ENCODE peak calls at places on chromosomes 12 and 14, in six cellular contexts. M, O, U, W, Y and A are unnamed samples.

GRCh38 chr12:123941485-123942276 is 30.9 kb downstream of the CCDC92 start:
- DNase-seq in W (no peak), U (no peak), O (no peak), M (no peak), Y (no peak), A (no peak)

GRCh38 chr12:121203482-121203881 is 6.4 kb upstream of the P2RX4 start:
- DNase-seq in W (no peak), O (no peak), Y (no peak), M (no peak), U (no peak), A (no peak)

GRCh38 chr14:91416744-91417133 is 881 bp downstream of the CCDC88C start:
- DNase-seq in W (no peak), Y (no peak), U (no peak), M (peak; percentile 47), O (no peak), A (no peak)

GRCh38 chr14:86404425-86404824 is 874.5 kb downstream of the FLRT2 start:
- DNase-seq in W (no peak), M (no peak), U (no peak), O (no peak), Y (no peak), A (no peak)

GRCh38 chr14:81269100-81269978 is 48.6 kb upstream of the GTF2A1 start:
- DNase-seq in U (peak; percentile 28), W (peak; percentile 56), O (peak; percentile 75), M (peak; percentile 71), Y (peak; percentile 74), A (peak; percentile 65)

GRCh38 chr14:50944647-50945413 is 547 bp upstream of the PYGL start:
- DNase-seq in M (no peak), O (peak; percentile 69), W (peak; percentile 48), Y (no peak), U (no peak), A (no peak)

GRCh38 chr12:121033625-121034349 is 5.3 kb downstream of the OASL start:
- DNase-seq in U (no peak), W (peak; percentile 39), M (no peak), O (peak; percentile 78), Y (no peak), A (no peak)

GRCh38 chr14:90970167-90970600 is 90.3 kb downstream of the RPS6KA5 start:
- DNase-seq in Y (no peak), W (peak; percentile 95), M (no peak), U (no peak), O (no peak), A (no peak)

GRCh38 chr14:87615822-87616679 is 376.9 kb downstream of the GALC start:
- DNase-seq in O (peak; percentile 52), W (peak; percentile 0), M (peak; percentile 83), U (peak; percentile 70), Y (peak; percentile 38), A (peak; percentile 80)

GRCh38 chr12:65916991-65917676 is 92.9 kb downstream of the HMGA2 start:
- DNase-seq in O (no peak), U (no peak), M (no peak), W (no peak), Y (no peak), A (no peak)

GRCh38 chr14:33679461-33680225 is 271.2 kb downstream of the EGLN3 start:
- DNase-seq in O (peak; percentile 83), U (no peak), M (no peak), Y (no peak), W (no peak), A (no peak)

GRCh38 chr12:12964255-12964654 is 12.3 kb upstream of the GPRC5D start:
- DNase-seq in W (no peak), O (no peak), U (no peak), M (no peak), Y (no peak), A (no peak)

GRCh38 chr14:72610831-72611200 is 283.1 kb downstream of the DPF3 start:
- DNase-seq in U (no peak), O (peak; percentile 41), Y (no peak), M (no peak), W (no peak), A (no peak)

GRCh38 chr14:38210587-38211257 is 3.0 kb downstream of the SSTR1 start:
- DNase-seq in M (no peak), U (no peak), W (no peak), Y (no peak), O (peak; percentile 87), A (peak; percentile 69)

GRCh38 chr12:111523587-111523986 is 75.5 kb downstream of the ATXN2 start:
- DNase-seq in O (no peak), Y (no peak), W (no peak), M (no peak), U (no peak), A (no peak)

GRCh38 chr14:72332054-72332453 is 399.8 kb downstream of the RGS6 start:
- DNase-seq in O (no peak), W (no peak), U (no peak), Y (no peak), M (no peak), A (no peak)

GRCh38 chr12:51152953-51153352 is 20.0 kb downstream of the TFCP2 start:
- DNase-seq in Y (no peak), W (no peak), M (no peak), U (no peak), O (no peak), A (no peak)

GRCh38 chr12:73902270-73902669 is 635.4 kb upstream of the ATXN7L3B start:
- DNase-seq in W (no peak), U (no peak), O (no peak), M (no peak), Y (no peak), A (no peak)

GRCh38 chr12:121776190-121777098 is 17.0 kb downstream of the RHOF start:
- DNase-seq in O (peak; percentile 73), Y (peak; percentile 90), M (peak; percentile 85), U (peak; percentile 65), W (no peak), A (peak; percentile 89)

GRCh38 chr12:113194971-113195391 is 9.5 kb downstream of the RITA1 start:
- DNase-seq in M (no peak), O (peak; percentile 75), U (no peak), Y (peak; percentile 46), W (no peak), A (peak; percentile 39)

GRCh38 chr12:15163001-15163400 is 58.2 kb downstream of the RERG start:
- DNase-seq in Y (no peak), O (no peak), M (no peak), U (no peak), W (no peak), A (no peak)

GRCh38 chr14:38724621-38725020 is 378.4 kb downstream of the SEC23A start:
- DNase-seq in O (no peak), M (no peak), W (no peak), U (no peak), Y (no peak), A (no peak)

GRCh38 chr12:14723763-14724162 is 27.4 kb upstream of the GUCY2C start:
- DNase-seq in O (peak; percentile 74), Y (peak; percentile 47), W (peak; percentile 28), M (peak; percentile 73), U (peak; percentile 36), A (peak; percentile 51)

GRCh38 chr12:67918441-67918840 is 70.8 kb upstream of the IFNG-AS1 start:
- DNase-seq in W (no peak), U (no peak), O (no peak), M (no peak), Y (no peak), A (no peak)

GRCh38 chr12:121061831-121062230 is 22.8 kb upstream of the OASL start:
- DNase-seq in O (peak; percentile 32), M (no peak), Y (peak; percentile 51), W (peak; percentile 10), U (no peak), A (peak; percentile 30)

GRCh38 chr12:69024413-69024812 is 91.4 kb upstream of the CPM start:
- DNase-seq in M (no peak), U (no peak), W (peak; percentile 64), Y (no peak), O (peak; percentile 96), A (no peak)

GRCh38 chr12:19222566-19222965 is 93.0 kb downstream of the PLEKHA5 start:
- DNase-seq in O (peak; percentile 39), M (no peak), Y (no peak), W (no peak), U (no peak), A (no peak)

GRCh38 chr14:79408696-79409095 is 802.6 kb downstream of the DIO2 start:
- DNase-seq in M (no peak), U (no peak), W (no peak), O (no peak), Y (no peak), A (peak; percentile 57)

DNA sequence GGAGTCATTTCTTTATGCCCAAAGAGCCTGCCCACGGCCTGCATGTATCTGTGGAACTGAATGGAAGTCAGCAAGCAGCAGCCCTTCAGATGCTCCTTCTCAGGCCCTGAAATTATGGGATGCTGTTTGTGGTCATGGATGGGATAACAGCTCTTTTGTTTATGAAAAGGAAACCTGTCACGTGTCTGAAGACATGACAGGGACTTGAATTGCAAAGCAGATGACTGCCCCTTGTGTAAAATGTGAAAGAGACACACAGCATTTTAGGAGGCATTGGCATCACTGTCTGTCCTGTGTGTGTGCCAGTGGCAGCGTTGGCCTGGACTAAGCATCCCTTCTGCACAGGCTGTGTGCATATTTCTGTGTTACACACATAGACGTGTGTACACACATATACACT is 192.1 kb downstream of the VRK1 start:
- DNase-seq in U (no peak), O (no peak), Y (no peak), W (no peak), M (no peak), A (no peak)
- TF ChIP-seq EZH2phosphoT487 in U (no peak), O (no peak), Y (no peak), W (no peak), M (no peak), A (no peak)

GRCh38 chr12:71748081-71748850 is 6.4 kb upstream of the RAB21 start:
- DNase-seq in O (no peak), U (no peak), Y (no peak), M (no peak), W (no peak), A (no peak)

GRCh38 chr12:71756054-71756675 is 1.5 kb downstream of the RAB21 start:
- DNase-seq in W (no peak), Y (no peak), M (no peak), U (no peak), O (peak; percentile 38), A (no peak)

GRCh38 chr12:71754461-71755145 is at the start of gene RAB21:
- DNase-seq in O (peak; percentile 100), W (peak; percentile 92), U (peak; percentile 99), Y (peak; percentile 98), M (peak; percentile 98), A (peak; percentile 98)

GRCh38 chr12:71755146-71755892 is 656 bp downstream of the RAB21 start:
- DNase-seq in W (no peak), O (peak; percentile 87), Y (peak; percentile 18), M (no peak), U (peak; percentile 30), A (peak; percentile 12)

GRCh38 chr12:71752887-71753286 is 1.8 kb upstream of the RAB21 start:
- DNase-seq in M (no peak), O (no peak), U (no peak), Y (no peak), W (no peak), A (no peak)
- TF ChIP-seq EZH2phosphoT487 in M (no peak), O (no peak), U (no peak), Y (no peak), W (no peak), A (no peak)

GRCh38 chr12:93167841-93168492 is 209.8 kb upstream of the NUDT4 start:
- DNase-seq in W (no peak), O (peak; percentile 38), Y (no peak), M (peak; percentile 58), U (peak; percentile 49), A (peak; percentile 84)
- TF ChIP-seq EZH2phosphoT487 in W (no peak), O (no peak), Y (no peak), M (no peak), U (no peak), A (no peak)

GRCh38 chr12:116561181-116561821 is 2.1 kb downstream of the MAP1LC3B2 start:
- DNase-seq in M (no peak), W (no peak), O (no peak), U (no peak), Y (no peak), A (no peak)
- TF ChIP-seq EZH2phosphoT487 in M (no peak), W (no peak), O (no peak), U (no peak), Y (no peak), A (no peak)